ENCODE peak calls at places on chromosomes 2 and 18, in six cellular contexts. L is adrenal gland, O is right lobe of liver, X is NB4, J is K562, D is sigmoid colon. H is an unnamed sample.

GRCh38 chr18:60549338-60549960 is 176.9 kb upstream of the MC4R start:
- DNase-seq in L (peak), O (no peak), X (peak), J (peak), D (no peak), H (peak)

GRCh38 chr2:23708771-23709170 is 218.2 kb downstream of the ATAD2B start:
- DNase-seq in L (no peak), O (no peak), X (no peak), J (no peak), D (no peak), H (no peak)

GRCh38 chr2:226031962-226032441 is 632.5 kb downstream of the NYAP2 start:
- DNase-seq in L (no peak), O (no peak), X (peak), J (no peak), D (no peak), H (no peak)

GRCh38 chr2:1881998-1882397 is 137.7 kb upstream of the PXDN start:
- DNase-seq in L (no peak), O (no peak), X (no peak), J (no peak), D (peak), H (no peak)

GRCh38 chr2:21042958-21043743 is 722 bp downstream of the APOB start:
- DNase-seq in L (peak), O (peak), X (peak), J (peak), D (peak), H (peak)

GRCh38 chr2:219508444-219508734 is 5.9 kb upstream of the ASIC4 start:
- DNase-seq in L (no peak), O (no peak), X (no peak), J (no peak), D (no peak), H (no peak)

GRCh38 chr18:34122724-34123334 is 101.9 kb downstream of the NOL4 start:
- DNase-seq in L (peak), O (no peak), X (peak), J (peak), D (no peak), H (peak)

GRCh38 chr18:79554945-79555645 is 124.5 kb upstream of the CTDP1 start:
- DNase-seq in L (no peak), O (peak), X (no peak), J (no peak), D (no peak), H (no peak)

GRCh38 chr18:7923105-7923504 is 356.0 kb downstream of the PTPRM start:
- DNase-seq in L (no peak), O (no peak), X (no peak), J (no peak), D (no peak), H (no peak)

GRCh38 chr2:100941646-100942240 is 60.3 kb upstream of the RPL31 start:
- DNase-seq in L (no peak), O (no peak), X (no peak), J (no peak), D (no peak), H (no peak)

GRCh38 chr2:189952536-189953109 is 109.9 kb downstream of the MSTN start:
- DNase-seq in L (no peak), O (no peak), X (no peak), J (no peak), D (no peak), H (no peak)

GRCh38 chr2:230346921-230347533 is 20.0 kb downstream of the SP140L start:
- DNase-seq in L (no peak), O (no peak), X (no peak), J (no peak), D (no peak), H (no peak)

GRCh38 chr2:66577331-66578041 is 142.6 kb downstream of the MEIS1 start:
- DNase-seq in L (peak), O (no peak), X (no peak), J (no peak), D (peak), H (no peak)

GRCh38 chr2:192197387-192197786 is 2.7 kb upstream of the TMEFF2 start:
- DNase-seq in L (no peak), O (no peak), X (no peak), J (no peak), D (no peak), H (no peak)

GRCh38 chr18:3305933-3306332 is 44.0 kb downstream of the MYL12B start:
- DNase-seq in L (peak), O (no peak), X (peak), J (peak), D (no peak), H (no peak)

GRCh38 chr18:48547456-48548403 is 8.9 kb downstream of the CTIF start:
- DNase-seq in L (no peak), O (no peak), X (no peak), J (peak), D (no peak), H (no peak)

GRCh38 chr2:3129867-3130266 is 247.8 kb downstream of the EIPR1 start:
- DNase-seq in L (no peak), O (peak), X (no peak), J (no peak), D (no peak), H (no peak)

GRCh38 chr2:179235463-179236108 is 29.0 kb downstream of the SESTD1 start:
- DNase-seq in L (no peak), O (no peak), X (no peak), J (no peak), D (no peak), H (no peak)

GRCh38 chr2:34652636-34653035 is 1053.5 kb upstream of the FAM98A start:
- DNase-seq in L (no peak), O (no peak), X (peak), J (no peak), D (no peak), H (no peak)

GRCh38 chr2:74514368-74515270 is at the start of gene TLX2:
- DNase-seq in L (no peak), O (no peak), X (peak), J (no peak), D (peak), H (no peak)

GRCh38 chr18:9354256-9354655 is 19.7 kb downstream of the TWSG1 start:
- DNase-seq in L (no peak), O (no peak), X (no peak), J (no peak), D (no peak), H (no peak)

GRCh38 chr2:160737247-160737646 is 243.6 kb upstream of the RBMS1 start:
- DNase-seq in L (no peak), O (no peak), X (no peak), J (no peak), D (no peak), H (no peak)

GRCh38 chr2:239012228-239012627 is 164.3 kb downstream of the TWIST2 start:
- DNase-seq in L (no peak), O (peak), X (no peak), J (no peak), D (peak), H (no peak)

GRCh38 chr2:38981670-38982357 is 92.1 kb downstream of the ARHGEF33 start:
- DNase-seq in L (no peak), O (no peak), X (no peak), J (no peak), D (no peak), H (no peak)

GRCh38 chr2:86069091-86069685 is 36.5 kb downstream of the POLR1A start:
- DNase-seq in L (no peak), O (no peak), X (no peak), J (no peak), D (no peak), H (no peak)

GRCh38 chr18:31064130-31064529 is 21.6 kb upstream of the DSC3 start:
- DNase-seq in L (no peak), O (no peak), X (no peak), J (no peak), D (no peak), H (no peak)

GRCh38 chr2:47174731-47175361 is 19.7 kb upstream of the STPG4 start:
- DNase-seq in L (peak), O (no peak), X (peak), J (peak), D (peak), H (peak)

GRCh38 chr2:151569167-151569566 is 159.5 kb downstream of the RIF1 start:
- DNase-seq in L (no peak), O (no peak), X (no peak), J (no peak), D (no peak), H (no peak)

GRCh38 chr2:109305494-109306187 is 176.6 kb downstream of the SH3RF3 start:
- DNase-seq in L (no peak), O (no peak), X (no peak), J (no peak), D (no peak), H (no peak)

GRCh38 chr2:128594953-128595677 is 276.4 kb upstream of the HS6ST1 start:
- DNase-seq in L (no peak), O (peak), X (no peak), J (no peak), D (peak), H (no peak)

GRCh38 chr18:40355701-40356100 is 1599.3 kb upstream of the PIK3C3 start:
- DNase-seq in L (no peak), O (no peak), X (no peak), J (no peak), D (no peak), H (no peak)

GRCh38 chr18:2982452-2983172 is 30.3 kb downstream of the LPIN2 start:
- DNase-seq in L (no peak), O (peak), X (no peak), J (no peak), D (no peak), H (peak)

GRCh38 chr18:8293184-8293583 is 316.1 kb upstream of the RAB12 start:
- DNase-seq in L (no peak), O (no peak), X (no peak), J (no peak), D (no peak), H (no peak)

GRCh38 chr2:238684362-238685326 is 163.2 kb upstream of the TWIST2 start:
- DNase-seq in L (no peak), O (no peak), X (peak), J (no peak), D (peak), H (no peak)

GRCh38 chr2:96399342-96400048 is 63.9 kb downstream of the NCAPH start:
- DNase-seq in L (peak), O (no peak), X (no peak), J (no peak), D (no peak), H (no peak)

DNA sequence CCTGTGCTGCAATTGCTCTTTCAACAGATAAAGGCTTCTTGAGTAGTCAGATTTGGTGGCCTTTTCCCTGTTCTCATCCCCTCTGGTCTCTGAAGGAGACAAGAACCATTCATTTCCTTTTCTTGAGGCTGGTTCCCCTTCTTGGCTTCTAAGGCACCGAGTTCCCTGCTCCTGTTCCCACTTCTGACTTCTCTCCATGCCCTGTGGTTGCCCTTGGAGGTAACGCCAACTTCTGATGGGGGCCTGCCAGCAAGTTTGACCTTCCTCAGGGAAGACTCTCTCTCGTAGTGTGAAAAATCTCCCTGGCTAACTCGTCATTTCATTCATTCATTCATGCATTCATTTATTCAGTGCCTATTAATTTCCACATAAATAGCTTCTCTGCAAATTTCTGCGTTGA is 302.4 kb upstream of the SOX11 start:
- DNase-seq in L (no peak), O (no peak), X (no peak), J (no peak), D (no peak), H (no peak)
- TF ChIP-seq POLR2A in L (no peak), O (no peak), X (no peak), J (no peak), D (no peak), H (no peak)

GRCh38 chr2:9204939-9205338 is 1.7 kb upstream of the ASAP2 start:
- DNase-seq in L (no peak), O (no peak), X (no peak), J (no peak), D (no peak), H (no peak)

GRCh38 chr2:9205481-9205880 is 1.1 kb upstream of the ASAP2 start:
- DNase-seq in L (no peak), O (no peak), X (peak), J (no peak), D (no peak), H (no peak)

GRCh38 chr2:9207641-9208301 is 1.2 kb downstream of the ASAP2 start:
- DNase-seq in L (peak), O (no peak), X (peak), J (peak), D (no peak), H (no peak)

GRCh38 chr2:9206991-9207640 is 504 bp downstream of the ASAP2 start:
- DNase-seq in L (peak), O (no peak), X (peak), J (no peak), D (no peak), H (peak)

DNA sequence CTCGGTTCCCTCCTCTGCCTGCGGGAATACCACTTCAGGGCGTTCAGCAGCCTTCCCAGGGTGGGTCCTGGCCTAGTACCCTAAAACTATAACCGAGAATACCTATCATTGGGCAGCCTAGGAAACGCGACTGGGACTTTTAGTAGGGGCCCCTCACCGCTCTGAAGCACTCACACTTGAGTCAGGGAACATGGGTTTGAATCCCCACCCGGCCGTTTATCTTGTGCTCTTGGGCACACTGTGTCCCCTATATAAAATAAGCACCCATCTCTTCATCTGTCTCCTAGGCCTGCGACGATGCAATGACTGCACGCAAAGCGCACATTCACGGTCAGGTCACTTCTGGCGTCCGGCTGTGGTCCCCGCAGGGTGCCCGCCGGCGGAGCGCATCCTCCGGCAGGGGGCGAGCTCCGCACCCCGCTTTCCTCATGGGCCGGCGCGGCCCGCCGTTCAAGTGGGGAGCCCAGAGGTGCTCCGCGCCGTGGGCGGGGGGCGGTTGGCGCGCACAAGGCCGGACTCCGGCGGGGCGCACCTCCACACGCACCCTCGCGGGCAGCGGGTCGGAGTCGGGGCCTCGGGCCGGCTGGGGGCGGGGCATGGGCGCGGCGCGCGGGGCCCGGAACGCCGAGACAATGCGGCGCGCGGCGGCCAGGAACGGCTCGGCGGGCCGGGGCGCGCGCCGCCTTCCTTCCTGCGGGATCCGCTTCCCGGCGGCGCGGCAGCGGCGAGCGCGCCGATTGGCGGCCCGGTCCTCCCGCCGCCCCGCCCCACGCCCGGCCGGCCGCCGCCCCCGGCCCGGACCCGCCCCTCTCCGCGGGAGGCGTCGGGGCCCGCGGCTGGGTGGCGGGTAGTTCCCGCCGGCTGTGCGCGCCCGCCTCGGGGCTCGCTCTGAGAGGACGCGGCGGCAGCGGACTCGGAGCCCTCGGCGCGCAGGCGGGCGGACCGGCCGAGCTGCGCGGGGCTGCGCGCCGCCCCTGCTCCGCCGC is at the start of gene ASAP2:
- DNase-seq in L (peak), O (peak), X (peak), J (peak), D (peak), H (peak)
- TF ChIP-seq POLR2A in L (peak), O (peak), X (peak), J (peak), D (no peak), H (no peak)

GRCh38 chr2:27255187-27255586 is 7.7 kb downstream of the SLC30A3 start:
- DNase-seq in L (no peak), O (no peak), X (no peak), J (peak), D (no peak), H (no peak)

GRCh38 chr2:27258051-27258450 is 4.8 kb downstream of the SLC30A3 start:
- DNase-seq in L (no peak), O (no peak), X (no peak), J (no peak), D (no peak), H (no peak)

GRCh38 chr2:27256855-27257454 is 5.9 kb downstream of the SLC30A3 start:
- DNase-seq in L (no peak), O (no peak), X (no peak), J (no peak), D (no peak), H (no peak)

GRCh38 chr2:27251786-27252185 is 11.1 kb downstream of the SLC30A3 start:
- DNase-seq in L (no peak), O (no peak), X (no peak), J (no peak), D (no peak), H (no peak)

GRCh38 chr2:27255660-27256059 is 7.2 kb downstream of the SLC30A3 start:
- DNase-seq in L (no peak), O (no peak), X (no peak), J (no peak), D (no peak), H (no peak)
- TF ChIP-seq POLR2A in L (no peak), O (no peak), X (no peak), J (no peak), D (no peak), H (no peak)

GRCh38 chr2:217861334-217861877 is 141.4 kb downstream of the TNS1 start:
- DNase-seq in L (no peak), O (no peak), X (no peak), J (no peak), D (no peak), H (no peak)

GRCh38 chr2:217859926-217860325 is 142.9 kb downstream of the TNS1 start:
- DNase-seq in L (no peak), O (no peak), X (no peak), J (no peak), D (peak), H (no peak)

GRCh38 chr2:217856871-217857270 is 145.9 kb downstream of the TNS1 start:
- DNase-seq in L (no peak), O (no peak), X (no peak), J (no peak), D (peak), H (no peak)

GRCh38 chr2:217857624-217858506 is 144.9 kb downstream of the TNS1 start:
- DNase-seq in L (no peak), O (no peak), X (no peak), J (no peak), D (peak), H (no peak)

GRCh38 chr2:217858519-217859466 is 144.0 kb downstream of the TNS1 start:
- DNase-seq in L (peak), O (no peak), X (no peak), J (no peak), D (peak), H (peak)
- TF ChIP-seq POLR2A in L (no peak), O (no peak), X (no peak), J (no peak), D (no peak), H (no peak)

GRCh38 chr2:27071990-27072830 is 756 bp upstream of the OST4 start:
- DNase-seq in L (no peak), O (peak), X (peak), J (peak), D (peak), H (no peak)

GRCh38 chr2:27069961-27070618 is 1.4 kb downstream of the OST4 start:
- DNase-seq in L (no peak), O (no peak), X (no peak), J (no peak), D (peak), H (no peak)

GRCh38 chr2:27070653-27071276 is 689 bp downstream of the OST4 start:
- DNase-seq in L (no peak), O (no peak), X (no peak), J (no peak), D (no peak), H (no peak)

GRCh38 chr2:27072950-27073349 is 1.5 kb upstream of the OST4 start:
- DNase-seq in L (no peak), O (no peak), X (no peak), J (no peak), D (no peak), H (no peak)

GRCh38 chr2:27071277-27071989 is at the start of gene OST4:
- DNase-seq in L (peak), O (peak), X (peak), J (peak), D (peak), H (peak)
- TF ChIP-seq POLR2A in L (peak), O (peak), X (peak), J (peak), D (peak), H (peak)

DNA sequence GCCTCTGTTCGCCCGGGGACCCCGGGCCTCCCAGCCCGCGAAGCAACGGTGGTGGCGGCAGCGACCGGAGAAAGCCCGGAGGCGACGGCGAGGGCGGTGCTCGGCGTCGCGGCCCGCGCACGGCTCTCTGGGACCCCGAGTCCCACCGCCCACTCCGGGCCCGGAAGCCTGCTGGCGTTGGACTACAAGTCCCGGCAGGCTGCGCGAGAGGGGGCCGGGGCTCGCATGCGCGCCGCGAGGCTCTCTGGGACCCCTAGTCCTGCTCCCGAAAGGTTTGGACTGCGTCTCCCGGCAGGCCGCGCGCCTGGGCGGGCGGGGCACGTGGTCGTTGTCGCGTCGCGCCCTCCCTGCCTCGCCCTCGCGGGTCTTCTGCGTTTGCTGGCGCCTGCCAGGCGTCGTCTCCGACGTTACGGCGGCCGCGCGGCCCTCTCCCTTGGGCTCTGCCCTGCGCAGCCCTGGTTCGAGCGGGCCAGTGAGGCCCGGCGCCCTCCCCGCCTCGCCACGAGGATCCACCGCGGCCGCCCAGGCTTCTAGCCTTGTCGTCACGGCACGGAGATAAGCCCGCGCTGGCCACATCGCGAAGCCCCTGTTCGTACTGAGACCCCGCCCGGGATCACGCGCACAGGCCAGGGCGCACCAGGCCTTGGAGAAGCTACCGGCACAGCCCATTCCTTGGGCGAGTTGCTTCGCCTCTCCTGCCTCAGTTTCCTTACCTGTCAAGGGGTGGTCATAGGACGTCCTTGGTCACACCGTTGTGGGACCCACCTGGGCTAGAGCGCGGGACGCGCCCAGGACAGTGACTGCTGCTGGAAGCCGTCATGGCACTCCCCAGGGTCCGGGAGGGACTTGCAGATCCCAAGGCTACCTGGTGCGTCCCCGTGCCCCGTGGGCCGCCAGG is at the start of gene STK25:
- DNase-seq in L (peak), O (peak), X (peak), J (peak), D (peak), H (peak)
- TF ChIP-seq POLR2A in L (peak), O (peak), X (peak), J (peak), D (peak), H (peak)

GRCh38 chr2:168143813-168144212 is 103.6 kb downstream of the STK39 start:
- DNase-seq in L (no peak), O (no peak), X (no peak), J (no peak), D (no peak), H (no peak)
- TF ChIP-seq POLR2A in L (no peak), O (no peak), X (no peak), J (no peak), D (no peak), H (no peak)